ENCODE peak calls at places on chromosomes 5 and 9, in five cellular contexts. One of them, this sample, is unnamed.

GRCh38 chr5:155631116-155631515 is 617.6 kb downstream of the KIF4B start:
- DNase-seq in GM23248: peak
- DNase-seq in mesendoderm: peak
- DNase-seq in CD14-positive monocyte: no peak
- DNase-seq in SW480: peak
- DNase-seq in this sample: no peak

GRCh38 chr5:1500411-1501091 is 23.2 kb downstream of the LPCAT1 start:
- DNase-seq in GM23248: no peak
- DNase-seq in mesendoderm: no peak
- DNase-seq in CD14-positive monocyte: no peak
- DNase-seq in SW480: no peak
- DNase-seq in this sample: no peak

GRCh38 chr9:99177576-99178365 is 44.0 kb downstream of the ALG2 start:
- DNase-seq in GM23248: no peak
- DNase-seq in mesendoderm: no peak
- DNase-seq in CD14-positive monocyte: no peak
- DNase-seq in SW480: no peak
- DNase-seq in this sample: no peak

GRCh38 chr9:89219637-89220036 is 41.0 kb upstream of the SHC3 start:
- DNase-seq in GM23248: no peak
- DNase-seq in mesendoderm: no peak
- DNase-seq in CD14-positive monocyte: no peak
- DNase-seq in SW480: no peak
- DNase-seq in this sample: no peak

GRCh38 chr5:177303925-177304391 is 359 bp downstream of the PRELID1 start:
- DNase-seq in GM23248: peak
- DNase-seq in mesendoderm: no peak
- DNase-seq in CD14-positive monocyte: no peak
- DNase-seq in SW480: no peak
- DNase-seq in this sample: no peak

GRCh38 chr5:14663734-14664269 is 716 bp upstream of the OTULIN start:
- DNase-seq in GM23248: peak
- DNase-seq in mesendoderm: peak
- DNase-seq in CD14-positive monocyte: no peak
- DNase-seq in SW480: peak
- DNase-seq in this sample: peak

GRCh38 chr9:125977223-125977622 is 230.1 kb downstream of the PBX3 start:
- DNase-seq in GM23248: peak
- DNase-seq in mesendoderm: no peak
- DNase-seq in CD14-positive monocyte: no peak
- DNase-seq in SW480: no peak
- DNase-seq in this sample: no peak

GRCh38 chr5:38726279-38726678 is 119.5 kb upstream of the OSMR start:
- DNase-seq in GM23248: no peak
- DNase-seq in mesendoderm: peak
- DNase-seq in CD14-positive monocyte: no peak
- DNase-seq in SW480: no peak
- DNase-seq in this sample: no peak

GRCh38 chr9:23587433-23587832 is 238.6 kb downstream of the ELAVL2 start:
- DNase-seq in GM23248: no peak
- DNase-seq in mesendoderm: no peak
- DNase-seq in CD14-positive monocyte: no peak
- DNase-seq in SW480: no peak
- DNase-seq in this sample: no peak

GRCh38 chr9:69571032-69571431 is 101.1 kb downstream of the APBA1 start:
- DNase-seq in GM23248: peak
- DNase-seq in mesendoderm: no peak
- DNase-seq in CD14-positive monocyte: no peak
- DNase-seq in SW480: no peak
- DNase-seq in this sample: no peak

GRCh38 chr5:74441616-74442015 is 198.9 kb downstream of the ENC1 start:
- DNase-seq in GM23248: no peak
- DNase-seq in mesendoderm: no peak
- DNase-seq in CD14-positive monocyte: no peak
- DNase-seq in SW480: no peak
- DNase-seq in this sample: no peak

GRCh38 chr5:82538339-82539034 is 260.3 kb upstream of the RPS23 start:
- DNase-seq in GM23248: peak
- DNase-seq in mesendoderm: peak
- DNase-seq in CD14-positive monocyte: no peak
- DNase-seq in SW480: no peak
- DNase-seq in this sample: no peak

GRCh38 chr9:2341956-2342355 is 279.6 kb upstream of the VLDLR start:
- DNase-seq in GM23248: no peak
- DNase-seq in mesendoderm: no peak
- DNase-seq in CD14-positive monocyte: no peak
- DNase-seq in SW480: no peak
- DNase-seq in this sample: no peak

GRCh38 chr9:83956288-83957028 is 23.6 kb downstream of the HNRNPK start:
- DNase-seq in GM23248: peak
- DNase-seq in mesendoderm: no peak
- DNase-seq in CD14-positive monocyte: peak
- DNase-seq in SW480: peak
- DNase-seq in this sample: peak

GRCh38 chr9:2093920-2094597 is 78.9 kb downstream of the SMARCA2 start:
- DNase-seq in GM23248: peak
- DNase-seq in mesendoderm: peak
- DNase-seq in CD14-positive monocyte: no peak
- DNase-seq in SW480: no peak
- DNase-seq in this sample: no peak

GRCh38 chr5:103259705-103260355 is 1.3 kb downstream of the MACIR start:
- DNase-seq in GM23248: peak
- DNase-seq in mesendoderm: peak
- DNase-seq in CD14-positive monocyte: no peak
- DNase-seq in SW480: peak
- DNase-seq in this sample: peak

GRCh38 chr9:135971106-135971766 is 10.1 kb upstream of the UBAC1 start:
- DNase-seq in GM23248: peak
- DNase-seq in mesendoderm: no peak
- DNase-seq in CD14-positive monocyte: no peak
- DNase-seq in SW480: no peak
- DNase-seq in this sample: no peak

GRCh38 chr9:68998812-68999211 is 15.1 kb downstream of the PRKACG start:
- DNase-seq in GM23248: no peak
- DNase-seq in mesendoderm: peak
- DNase-seq in CD14-positive monocyte: no peak
- DNase-seq in SW480: peak
- DNase-seq in this sample: no peak

GRCh38 chr9:10855847-10856246 is 243.0 kb upstream of the PTPRD start:
- DNase-seq in GM23248: peak
- DNase-seq in mesendoderm: peak
- DNase-seq in CD14-positive monocyte: no peak
- DNase-seq in SW480: no peak
- DNase-seq in this sample: no peak

GRCh38 chr5:3197237-3197636 is 398.4 kb upstream of the IRX1 start:
- DNase-seq in GM23248: no peak
- DNase-seq in mesendoderm: peak
- DNase-seq in CD14-positive monocyte: no peak
- DNase-seq in SW480: peak
- DNase-seq in this sample: no peak